ENCODE peak calls at places on chromosome 12, in four cellular contexts. K, E, Z and Q are unnamed samples.

GRCh38 chr12:124301084-124301654 is 6.3 kb downstream of the RFLNA start:
- DNase-seq in Z (no peak), E (no peak), K (no peak), Q (no peak)

GRCh38 chr12:2825133-2825532 is 9.7 kb downstream of the NRIP2 start:
- DNase-seq in Z (no peak), E (no peak), K (no peak), Q (no peak)

GRCh38 chr12:40032433-40033259 is 73.2 kb downstream of the SLC2A13 start:
- DNase-seq in K (no peak), E (no peak), Z (no peak), Q (peak)

GRCh38 chr12:106084048-106084671 is 54.6 kb downstream of the NUAK1 start:
- DNase-seq in K (peak), E (no peak), Z (peak), Q (no peak)

GRCh38 chr12:6914246-6914947 is at the start of gene ENO2:
- DNase-seq in Z (peak), E (peak), K (peak), Q (peak)

GRCh38 chr12:109760031-109760929 is 46.7 kb downstream of the FAM222A start:
- DNase-seq in Z (no peak), K (peak), E (peak), Q (no peak)

GRCh38 chr12:98238513-98238912 is 276.9 kb upstream of the TMPO start:
- DNase-seq in Z (peak), E (no peak), K (no peak), Q (no peak)

GRCh38 chr12:26524862-26525465 is 308.0 kb downstream of the ITPR2 start:
- DNase-seq in Z (peak), E (peak), K (no peak), Q (peak)

GRCh38 chr12:662541-663292 is 528 bp downstream of the NINJ2 start:
- DNase-seq in Z (peak), K (no peak), E (no peak), Q (no peak)

GRCh38 chr12:11651785-11652184 is 2.3 kb downstream of the ETV6 start:
- DNase-seq in Z (no peak), E (peak), K (no peak), Q (no peak)

GRCh38 chr12:98638009-98638408 is 6.6 kb downstream of the IKBIP start:
- DNase-seq in E (no peak), Z (no peak), K (no peak), Q (no peak)

GRCh38 chr12:3236345-3237153 is 159.4 kb downstream of the TSPAN9 start:
- DNase-seq in K (peak), E (peak), Z (peak), Q (peak)

GRCh38 chr12:12024958-12025682 is 45.6 kb upstream of the BCL2L14 start:
- DNase-seq in Z (no peak), K (no peak), E (peak), Q (no peak)

GRCh38 chr12:76449572-76449971 is 101.4 kb upstream of the BBS10 start:
- DNase-seq in Z (peak), K (no peak), E (no peak), Q (no peak)

GRCh38 chr12:93773122-93773871 is 96.1 kb downstream of the CRADD start:
- DNase-seq in Z (peak), K (no peak), E (no peak), Q (no peak)

GRCh38 chr12:92290881-92291280 is 145.2 kb upstream of the BTG1 start:
- DNase-seq in E (no peak), Z (no peak), K (no peak), Q (no peak)

GRCh38 chr12:2795291-2796186 is 769 bp downstream of the FKBP4 start:
- DNase-seq in Z (peak), K (peak), E (peak), Q (peak)

GRCh38 chr12:68042212-68042699 is 53.0 kb downstream of the IFNG-AS1 start:
- DNase-seq in E (no peak), K (peak), Z (peak), Q (no peak)

GRCh38 chr12:100858658-100859057 is 64.1 kb downstream of the ANO4 start:
- DNase-seq in K (no peak), Z (peak), E (no peak), Q (no peak)

GRCh38 chr12:24905431-24905830 is 43.5 kb downstream of the BCAT1 start:
- DNase-seq in K (no peak), E (no peak), Z (no peak), Q (no peak)

GRCh38 chr12:95481888-95482287 is 7.9 kb downstream of the METAP2 start:
- DNase-seq in Z (no peak), K (no peak), E (no peak), Q (no peak)

GRCh38 chr12:105166736-105167135 is 59.2 kb downstream of the WASHC4 start:
- DNase-seq in E (no peak), K (no peak), Z (peak), Q (no peak)

GRCh38 chr12:120687570-120688289 is 781 bp downstream of the MLEC start:
- DNase-seq in Z (no peak), K (no peak), E (peak), Q (no peak)

GRCh38 chr12:77625441-77625840 is 205.3 kb upstream of the NAV3 start:
- DNase-seq in E (no peak), K (no peak), Z (peak), Q (no peak)

GRCh38 chr12:50256761-50257160 is 26.6 kb downstream of the LIMA1 start:
- DNase-seq in Z (no peak), K (no peak), E (no peak), Q (no peak)

GRCh38 chr12:52629251-52630103 is 11.1 kb upstream of the KRT73 start:
- DNase-seq in K (no peak), Z (no peak), E (no peak), Q (no peak)

GRCh38 chr12:52628111-52628507 is 9.8 kb upstream of the KRT73 start:
- DNase-seq in Z (no peak), K (no peak), E (no peak), Q (no peak)

GRCh38 chr12:52630104-52630500 is 11.7 kb upstream of the KRT73 start:
- DNase-seq in K (no peak), E (no peak), Z (no peak), Q (no peak)

GRCh38 chr12:52627395-52628110 is 9.2 kb upstream of the KRT73 start:
- DNase-seq in Z (no peak), E (no peak), K (no peak), Q (no peak)

GRCh38 chr12:52628841-52629240 is 10.5 kb upstream of the KRT73 start:
- DNase-seq in Z (no peak), E (no peak), K (no peak), Q (no peak)
- H3K4me3 ChIP-seq in Z (no peak), E (no peak), K (no peak), Q (no peak)

GRCh38 chr12:13386269-13387039 is 189.9 kb downstream of the EMP1 start:
- DNase-seq in Z (no peak), K (no peak), E (no peak), Q (no peak)

GRCh38 chr12:13390381-13390856 is 193.9 kb downstream of the EMP1 start:
- DNase-seq in K (no peak), E (peak), Z (peak), Q (no peak)

GRCh38 chr12:13387074-13387473 is 190.5 kb downstream of the EMP1 start:
- DNase-seq in E (no peak), K (no peak), Z (no peak), Q (no peak)

GRCh38 chr12:13390921-13391320 is 194.4 kb downstream of the EMP1 start:
- DNase-seq in K (no peak), E (no peak), Z (no peak), Q (no peak)
- H3K4me3 ChIP-seq in K (no peak), E (no peak), Z (no peak), Q (no peak)

DNA sequence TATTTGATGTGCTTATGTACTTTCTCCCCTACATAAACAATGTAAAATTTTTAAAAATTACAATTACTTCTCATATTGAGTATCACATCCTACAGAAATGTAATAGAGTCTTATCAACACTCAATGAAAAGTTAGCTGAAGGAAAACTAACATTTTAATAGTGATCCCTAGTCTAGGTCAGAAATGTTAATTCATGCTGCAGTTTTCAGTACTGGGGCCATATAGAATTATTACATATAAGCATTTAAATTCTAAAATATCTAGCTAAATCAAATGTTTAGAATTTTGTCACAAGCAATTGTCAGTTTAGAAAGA is 37.8 kb downstream of the SLC6A15 start:
- DNase-seq in K (no peak), E (no peak), Z (no peak), Q (no peak)
- H3K4me3 ChIP-seq in K (no peak), E (no peak), Z (no peak), Q (no peak)

GRCh38 chr12:115872212-115872611 is 405.3 kb downstream of the MED13L start:
- DNase-seq in Z (no peak), E (no peak), K (peak), Q (no peak)
- H3K4me3 ChIP-seq in Z (no peak), E (no peak), K (no peak), Q (no peak)

GRCh38 chr12:20822925-20823324 is 12.4 kb downstream of the SLCO1B3 start:
- DNase-seq in Z (no peak), K (no peak), E (no peak), Q (no peak)

DNA sequence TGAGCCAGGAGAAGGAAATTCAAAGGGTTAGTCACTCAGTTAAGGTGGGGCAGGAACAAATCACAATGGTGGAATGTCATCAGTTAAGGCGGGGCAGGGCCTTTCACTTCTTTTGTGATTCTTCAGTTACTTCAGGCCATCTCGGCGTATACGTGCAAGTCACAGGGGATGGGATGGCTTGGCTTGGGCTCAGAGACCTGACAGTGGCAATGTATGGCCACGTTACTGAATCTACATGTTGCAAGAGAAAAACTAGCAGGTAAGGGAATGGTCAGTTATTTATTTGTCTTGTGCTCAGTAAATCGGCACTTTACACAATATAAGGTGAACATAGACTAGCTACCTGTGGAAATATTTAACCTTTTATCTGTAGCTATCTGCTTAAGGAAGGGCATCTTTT is 11.9 kb downstream of the SLCO1B3 start:
- DNase-seq in K (no peak), E (no peak), Z (no peak), Q (no peak)
- H3K4me3 ChIP-seq in K (no peak), E (no peak), Z (no peak), Q (no peak)

DNA sequence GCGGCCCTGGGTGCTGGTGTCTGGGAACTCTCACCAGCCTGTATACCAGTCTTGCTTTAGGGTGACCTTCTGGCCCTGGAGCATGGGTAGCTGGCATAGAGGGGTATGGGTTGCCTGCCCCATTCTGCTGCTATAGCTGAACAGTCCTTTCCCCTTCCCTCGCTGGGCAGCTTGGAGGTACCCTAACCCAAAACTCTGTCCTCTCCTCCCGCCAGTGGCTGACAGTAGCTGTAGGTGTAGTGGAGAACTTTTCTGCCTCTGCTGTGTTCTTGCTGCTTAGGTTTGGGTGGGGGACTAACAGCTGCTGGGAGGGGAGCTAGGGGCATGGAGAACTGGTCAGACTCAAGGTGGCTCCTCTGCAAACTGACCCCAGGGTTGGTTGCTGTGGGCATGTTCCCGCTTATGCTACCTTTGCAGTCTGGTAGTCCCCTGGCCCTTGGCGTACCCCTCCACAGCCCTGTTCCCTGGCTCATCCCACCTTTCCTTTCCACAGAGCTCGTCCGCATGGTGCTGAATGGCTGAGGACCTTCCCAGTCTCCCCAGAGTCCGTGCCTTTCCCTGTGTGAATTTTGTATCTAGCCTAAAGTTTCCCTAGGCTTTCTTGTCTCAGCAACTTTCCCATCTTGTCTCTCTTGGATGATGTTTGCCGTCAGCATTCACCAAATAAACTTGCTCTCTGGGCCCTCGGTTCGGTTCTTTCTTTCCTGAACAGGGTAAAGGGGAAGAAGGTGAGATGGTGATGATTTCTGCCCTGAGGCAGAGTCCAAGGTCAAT is 2.9 kb downstream of the MYL6 start:
- DNase-seq in Z (peak), K (no peak), E (no peak), Q (no peak)
- H3K4me3 ChIP-seq in Z (peak), K (no peak), E (peak), Q (no peak)

GRCh38 chr12:57524814-57525614 is 2.4 kb downstream of the MBD6 start:
- DNase-seq in E (peak), K (no peak), Z (no peak), Q (no peak)
- H3K4me3 ChIP-seq in E (no peak), K (no peak), Z (peak), Q (no peak)